ENCODE peak calls at places on chromosomes 2 and 18, in eight cellular contexts. One of them, this sample, is unnamed.

GRCh38 chr2:186925514-186925913 is 76.5 kb upstream of the ZSWIM2 start:
- DNase-seq in choroid plexus epithelial cell: no peak
- DNase-seq in fibroblast of pulmonary artery: no peak
- DNase-seq in tibial artery: no peak
- DNase-seq in hepatocyte: no peak
- DNase-seq in CD8-positive, alpha-beta T cell: no peak
- DNase-seq in heart left ventricle: no peak
- DNase-seq in kidney: no peak
- DNase-seq in this sample: no peak

GRCh38 chr2:38146917-38147307 is 71.0 kb upstream of the CYP1B1 start:
- DNase-seq in choroid plexus epithelial cell: peak; percentile 99
- DNase-seq in fibroblast of pulmonary artery: peak; percentile 95
- DNase-seq in tibial artery: peak; percentile 32
- DNase-seq in hepatocyte: peak; percentile 86
- DNase-seq in CD8-positive, alpha-beta T cell: no peak
- DNase-seq in heart left ventricle: peak; percentile 39
- DNase-seq in kidney: no peak
- DNase-seq in this sample: peak; percentile 96

GRCh38 chr18:58604301-58604700 is 24.6 kb downstream of the ALPK2 start:
- DNase-seq in choroid plexus epithelial cell: no peak
- DNase-seq in fibroblast of pulmonary artery: no peak
- DNase-seq in tibial artery: no peak
- DNase-seq in hepatocyte: no peak
- DNase-seq in CD8-positive, alpha-beta T cell: no peak
- DNase-seq in heart left ventricle: no peak
- DNase-seq in kidney: no peak
- DNase-seq in this sample: no peak

GRCh38 chr2:188666503-188666902 is 307.7 kb upstream of the COL3A1 start:
- DNase-seq in choroid plexus epithelial cell: no peak
- DNase-seq in fibroblast of pulmonary artery: no peak
- DNase-seq in tibial artery: no peak
- DNase-seq in hepatocyte: no peak
- DNase-seq in CD8-positive, alpha-beta T cell: no peak
- DNase-seq in heart left ventricle: no peak
- DNase-seq in kidney: no peak
- DNase-seq in this sample: no peak

GRCh38 chr2:64646007-64646880 is 7.5 kb downstream of the SERTAD2 start:
- DNase-seq in choroid plexus epithelial cell: peak; percentile 79
- DNase-seq in fibroblast of pulmonary artery: peak; percentile 85
- DNase-seq in tibial artery: peak; percentile 87
- DNase-seq in hepatocyte: peak; percentile 85
- DNase-seq in CD8-positive, alpha-beta T cell: peak; percentile 75
- DNase-seq in heart left ventricle: peak; percentile 82
- DNase-seq in kidney: peak; percentile 89
- DNase-seq in this sample: peak; percentile 81

GRCh38 chr2:199364153-199364552 is 93.6 kb downstream of the SATB2 start:
- DNase-seq in choroid plexus epithelial cell: no peak
- DNase-seq in fibroblast of pulmonary artery: no peak
- DNase-seq in tibial artery: no peak
- DNase-seq in hepatocyte: no peak
- DNase-seq in CD8-positive, alpha-beta T cell: no peak
- DNase-seq in heart left ventricle: no peak
- DNase-seq in kidney: no peak
- DNase-seq in this sample: no peak

GRCh38 chr2:53859354-53860159 is at the start of gene GPR75:
- DNase-seq in choroid plexus epithelial cell: peak; percentile 22
- DNase-seq in fibroblast of pulmonary artery: peak; percentile 17
- DNase-seq in tibial artery: no peak
- DNase-seq in hepatocyte: peak; percentile 10
- DNase-seq in CD8-positive, alpha-beta T cell: no peak
- DNase-seq in heart left ventricle: peak; percentile 15
- DNase-seq in kidney: peak; percentile 78
- DNase-seq in this sample: peak; percentile 43

GRCh38 chr2:25362564-25363145 is 20.9 kb upstream of the DNMT3A start:
- DNase-seq in choroid plexus epithelial cell: no peak
- DNase-seq in fibroblast of pulmonary artery: no peak
- DNase-seq in tibial artery: no peak
- DNase-seq in hepatocyte: no peak
- DNase-seq in CD8-positive, alpha-beta T cell: no peak
- DNase-seq in heart left ventricle: peak; percentile 41
- DNase-seq in kidney: peak; percentile 83
- DNase-seq in this sample: peak; percentile 25

GRCh38 chr2:20539776-20540586 is 93.1 kb downstream of the RHOB start:
- DNase-seq in choroid plexus epithelial cell: peak; percentile 23
- DNase-seq in fibroblast of pulmonary artery: no peak
- DNase-seq in tibial artery: peak; percentile 53
- DNase-seq in hepatocyte: no peak
- DNase-seq in CD8-positive, alpha-beta T cell: no peak
- DNase-seq in heart left ventricle: no peak
- DNase-seq in kidney: no peak
- DNase-seq in this sample: no peak

GRCh38 chr2:96859338-96859649 is 1.5 kb upstream of the ANKRD39 start:
- DNase-seq in choroid plexus epithelial cell: no peak
- DNase-seq in fibroblast of pulmonary artery: no peak
- DNase-seq in tibial artery: peak; percentile 76
- DNase-seq in hepatocyte: no peak
- DNase-seq in CD8-positive, alpha-beta T cell: no peak
- DNase-seq in heart left ventricle: peak; percentile 76
- DNase-seq in kidney: peak; percentile 89
- DNase-seq in this sample: no peak

GRCh38 chr2:55111570-55112228 is 61.4 kb upstream of the RTN4 start:
- DNase-seq in choroid plexus epithelial cell: peak; percentile 95
- DNase-seq in fibroblast of pulmonary artery: peak; percentile 84
- DNase-seq in tibial artery: peak; percentile 90
- DNase-seq in hepatocyte: peak; percentile 80
- DNase-seq in CD8-positive, alpha-beta T cell: no peak
- DNase-seq in heart left ventricle: peak; percentile 50
- DNase-seq in kidney: peak; percentile 81
- DNase-seq in this sample: peak; percentile 82

GRCh38 chr18:24055878-24056277 is 41.3 kb downstream of the TTC39C start:
- DNase-seq in choroid plexus epithelial cell: peak; percentile 61
- DNase-seq in fibroblast of pulmonary artery: no peak
- DNase-seq in tibial artery: no peak
- DNase-seq in hepatocyte: no peak
- DNase-seq in CD8-positive, alpha-beta T cell: no peak
- DNase-seq in heart left ventricle: no peak
- DNase-seq in kidney: no peak
- DNase-seq in this sample: no peak

GRCh38 chr18:56162871-56163270 is 475.5 kb downstream of the TXNL1 start:
- DNase-seq in choroid plexus epithelial cell: peak; percentile 23
- DNase-seq in fibroblast of pulmonary artery: peak; percentile 32
- DNase-seq in tibial artery: no peak
- DNase-seq in hepatocyte: no peak
- DNase-seq in CD8-positive, alpha-beta T cell: no peak
- DNase-seq in heart left ventricle: no peak
- DNase-seq in kidney: no peak
- DNase-seq in this sample: no peak

GRCh38 chr2:73091696-73092095 is 20.2 kb upstream of the SFXN5 start:
- DNase-seq in choroid plexus epithelial cell: no peak
- DNase-seq in fibroblast of pulmonary artery: no peak
- DNase-seq in tibial artery: no peak
- DNase-seq in hepatocyte: no peak
- DNase-seq in CD8-positive, alpha-beta T cell: no peak
- DNase-seq in heart left ventricle: no peak
- DNase-seq in kidney: peak; percentile 37
- DNase-seq in this sample: no peak

GRCh38 chr2:217555075-217555876 is 447.5 kb downstream of the TNS1 start:
- DNase-seq in choroid plexus epithelial cell: peak; percentile 2
- DNase-seq in fibroblast of pulmonary artery: no peak
- DNase-seq in tibial artery: no peak
- DNase-seq in hepatocyte: no peak
- DNase-seq in CD8-positive, alpha-beta T cell: no peak
- DNase-seq in heart left ventricle: no peak
- DNase-seq in kidney: peak; percentile 86
- DNase-seq in this sample: no peak

GRCh38 chr2:234249006-234249405 is 198.5 kb downstream of the SPP2 start:
- DNase-seq in choroid plexus epithelial cell: no peak
- DNase-seq in fibroblast of pulmonary artery: no peak
- DNase-seq in tibial artery: no peak
- DNase-seq in hepatocyte: no peak
- DNase-seq in CD8-positive, alpha-beta T cell: no peak
- DNase-seq in heart left ventricle: no peak
- DNase-seq in kidney: no peak
- DNase-seq in this sample: no peak
- TF ChIP-seq CTCF in choroid plexus epithelial cell: peak; percentile 23
- TF ChIP-seq CTCF in fibroblast of pulmonary artery: no peak
- TF ChIP-seq CTCF in tibial artery: no peak
- TF ChIP-seq CTCF in hepatocyte: no peak
- TF ChIP-seq CTCF in CD8-positive, alpha-beta T cell: no peak
- TF ChIP-seq CTCF in heart left ventricle: no peak
- TF ChIP-seq CTCF in kidney: no peak
- TF ChIP-seq CTCF in this sample: no peak

GRCh38 chr18:6220129-6220528 is 194.6 kb downstream of the L3MBTL4 start:
- DNase-seq in choroid plexus epithelial cell: no peak
- DNase-seq in fibroblast of pulmonary artery: no peak
- DNase-seq in tibial artery: no peak
- DNase-seq in hepatocyte: no peak
- DNase-seq in CD8-positive, alpha-beta T cell: no peak
- DNase-seq in heart left ventricle: no peak
- DNase-seq in kidney: no peak
- DNase-seq in this sample: no peak
- H3K4me3 ChIP-seq in choroid plexus epithelial cell: no peak overlapping the region
- H3K4me3 ChIP-seq in fibroblast of pulmonary artery: no peak overlapping the region
- H3K4me3 ChIP-seq in tibial artery: no peak overlapping the region
- H3K4me3 ChIP-seq in hepatocyte: no peak overlapping the region
- H3K4me3 ChIP-seq in CD8-positive, alpha-beta T cell: no peak overlapping the region
- H3K4me3 ChIP-seq in heart left ventricle: no peak overlapping the region
- H3K4me3 ChIP-seq in kidney: no peak overlapping the region
- H3K4me3 ChIP-seq in this sample: no peak overlapping the region

GRCh38 chr2:157793053-157793612 is 83.0 kb downstream of the ACVR1 start:
- DNase-seq in choroid plexus epithelial cell: peak; percentile 27
- DNase-seq in fibroblast of pulmonary artery: no peak
- DNase-seq in tibial artery: no peak
- DNase-seq in hepatocyte: no peak
- DNase-seq in CD8-positive, alpha-beta T cell: no peak
- DNase-seq in heart left ventricle: no peak
- DNase-seq in kidney: no peak
- DNase-seq in this sample: no peak
- TF ChIP-seq CTCF in choroid plexus epithelial cell: no peak
- TF ChIP-seq CTCF in fibroblast of pulmonary artery: peak; percentile 36
- TF ChIP-seq CTCF in tibial artery: no peak
- TF ChIP-seq CTCF in hepatocyte: peak; percentile 22
- TF ChIP-seq CTCF in CD8-positive, alpha-beta T cell: no peak
- TF ChIP-seq CTCF in heart left ventricle: no peak
- TF ChIP-seq CTCF in kidney: peak; percentile 11
- TF ChIP-seq CTCF in this sample: no peak

GRCh38 chr2:221529943-221530652 is 42.0 kb downstream of the EPHA4 start:
- DNase-seq in choroid plexus epithelial cell: peak; percentile 63
- DNase-seq in fibroblast of pulmonary artery: peak; percentile 58
- DNase-seq in tibial artery: no peak
- DNase-seq in hepatocyte: no peak
- DNase-seq in CD8-positive, alpha-beta T cell: no peak
- DNase-seq in heart left ventricle: no peak
- DNase-seq in kidney: no peak
- DNase-seq in this sample: peak; percentile 95
- H3K4me3 ChIP-seq in choroid plexus epithelial cell: peak overlapping the region; percentile 6
- H3K4me3 ChIP-seq in fibroblast of pulmonary artery: no peak overlapping the region
- H3K4me3 ChIP-seq in tibial artery: no peak overlapping the region
- H3K4me3 ChIP-seq in hepatocyte: no peak overlapping the region
- H3K4me3 ChIP-seq in CD8-positive, alpha-beta T cell: no peak overlapping the region
- H3K4me3 ChIP-seq in heart left ventricle: no peak overlapping the region
- H3K4me3 ChIP-seq in kidney: no peak overlapping the region
- H3K4me3 ChIP-seq in this sample: no peak overlapping the region

GRCh38 chr2:36411962-36412444 is 56.4 kb downstream of the CRIM1 start:
- DNase-seq in choroid plexus epithelial cell: peak; percentile 68
- DNase-seq in fibroblast of pulmonary artery: peak; percentile 61
- DNase-seq in tibial artery: no peak
- DNase-seq in hepatocyte: no peak
- DNase-seq in CD8-positive, alpha-beta T cell: no peak
- DNase-seq in heart left ventricle: no peak
- DNase-seq in kidney: no peak
- DNase-seq in this sample: no peak
- TF ChIP-seq CTCF in choroid plexus epithelial cell: no peak
- TF ChIP-seq CTCF in fibroblast of pulmonary artery: peak; percentile 10
- TF ChIP-seq CTCF in tibial artery: no peak
- TF ChIP-seq CTCF in hepatocyte: no peak
- TF ChIP-seq CTCF in CD8-positive, alpha-beta T cell: no peak
- TF ChIP-seq CTCF in heart left ventricle: no peak
- TF ChIP-seq CTCF in kidney: peak; percentile 5
- TF ChIP-seq CTCF in this sample: no peak

GRCh38 chr18:47893047-47893446 is 37.4 kb downstream of the SMAD2 start:
- DNase-seq in choroid plexus epithelial cell: no peak
- DNase-seq in fibroblast of pulmonary artery: no peak
- DNase-seq in tibial artery: no peak
- DNase-seq in hepatocyte: no peak
- DNase-seq in CD8-positive, alpha-beta T cell: no peak
- DNase-seq in heart left ventricle: no peak
- DNase-seq in kidney: no peak
- DNase-seq in this sample: no peak
- H3K4me3 ChIP-seq in choroid plexus epithelial cell: no peak overlapping the region
- H3K4me3 ChIP-seq in fibroblast of pulmonary artery: no peak overlapping the region
- H3K4me3 ChIP-seq in tibial artery: no peak overlapping the region
- H3K4me3 ChIP-seq in hepatocyte: no peak overlapping the region
- H3K4me3 ChIP-seq in CD8-positive, alpha-beta T cell: no peak overlapping the region
- H3K4me3 ChIP-seq in heart left ventricle: no peak overlapping the region
- H3K4me3 ChIP-seq in kidney: no peak overlapping the region
- H3K4me3 ChIP-seq in this sample: no peak overlapping the region

GRCh38 chr18:46772396-46772795 is 15.5 kb upstream of the ST8SIA5 start:
- DNase-seq in choroid plexus epithelial cell: no peak
- DNase-seq in fibroblast of pulmonary artery: no peak
- DNase-seq in tibial artery: no peak
- DNase-seq in hepatocyte: no peak
- DNase-seq in CD8-positive, alpha-beta T cell: no peak
- DNase-seq in heart left ventricle: no peak
- DNase-seq in kidney: no peak
- DNase-seq in this sample: no peak
- TF ChIP-seq CTCF in choroid plexus epithelial cell: peak; percentile 4
- TF ChIP-seq CTCF in fibroblast of pulmonary artery: no peak
- TF ChIP-seq CTCF in tibial artery: no peak
- TF ChIP-seq CTCF in hepatocyte: no peak
- TF ChIP-seq CTCF in CD8-positive, alpha-beta T cell: no peak
- TF ChIP-seq CTCF in heart left ventricle: no peak
- TF ChIP-seq CTCF in kidney: no peak
- TF ChIP-seq CTCF in this sample: no peak

This sample was measured in epithelial cell of esophagus.